ENCODE peak calls at places on chromosomes 16 and 17, in five cellular contexts. X, A, V, T and C are unnamed samples.

GRCh38 chr17:4358154-4358553 is 8.3 kb downstream of the UBE2G1 start:
- DNase-seq in X (peak; percentile 25), A (no peak), V (no peak), T (no peak), C (no peak)

GRCh38 chr17:41404024-41404651 is 6.7 kb upstream of the KRT31 start:
- DNase-seq in X (peak; percentile 52), A (no peak), V (no peak), T (no peak), C (peak; percentile 95)

GRCh38 chr16:72036098-72036497 is 18.2 kb upstream of the HP start:
- DNase-seq in X (no peak), A (no peak), V (no peak), T (no peak), C (no peak)

GRCh38 chr16:27402964-27403600 is 1.1 kb downstream of the IL21R start:
- DNase-seq in X (no peak), A (no peak), V (no peak), T (no peak), C (no peak)

GRCh38 chr17:49859991-49860953 is 12.4 kb upstream of the TAC4 start:
- DNase-seq in X (no peak), A (no peak), V (no peak), T (no peak), C (no peak)

GRCh38 chr17:77770331-77771105 is 188.0 kb upstream of the TNRC6C start:
- DNase-seq in X (no peak), A (no peak), V (no peak), T (no peak), C (peak; percentile 46)

GRCh38 chr17:70405492-70406220 is 236.3 kb downstream of the KCNJ2 start:
- DNase-seq in X (no peak), A (no peak), V (no peak), T (no peak), C (peak; percentile 98)

GRCh38 chr17:45149037-45149668 is 878 bp downstream of the HEXIM1 start:
- DNase-seq in X (peak; percentile 94), A (peak; percentile 81), V (peak; percentile 38), T (peak; percentile 17), C (peak; percentile 77)

GRCh38 chr17:31582151-31582907 is 190.9 kb downstream of the RAB11FIP4 start:
- DNase-seq in X (peak; percentile 85), A (peak; percentile 80), V (no peak), T (no peak), C (peak; percentile 62)

GRCh38 chr17:10370209-10370608 is 2.6 kb downstream of the MYH13 start:
- DNase-seq in X (no peak), A (no peak), V (no peak), T (no peak), C (no peak)

GRCh38 chr16:24508614-24509013 is 30.8 kb upstream of the RBBP6 start:
- DNase-seq in X (peak; percentile 79), A (no peak), V (no peak), T (no peak), C (peak; percentile 94)

GRCh38 chr17:76567634-76568432 is 17.8 kb downstream of the ST6GALNAC2 start:
- DNase-seq in X (no peak), A (no peak), V (no peak), T (no peak), C (no peak)

GRCh38 chr16:50323335-50324011 is 45.3 kb downstream of the BRD7 start:
- DNase-seq in X (peak; percentile 72), A (no peak), V (no peak), T (no peak), C (peak; percentile 66)

GRCh38 chr17:2370211-2370589 is 30.7 kb downstream of the MNT start:
- DNase-seq in X (no peak), A (no peak), V (no peak), T (no peak), C (no peak)

GRCh38 chr17:67246648-67247415 is 1.8 kb upstream of the HELZ start:
- DNase-seq in X (peak; percentile 65), A (no peak), V (peak; percentile 17), T (no peak), C (peak; percentile 77)

GRCh38 chr17:43634681-43635125 is 27.0 kb downstream of the MEOX1 start:
- DNase-seq in X (no peak), A (no peak), V (no peak), T (no peak), C (peak; percentile 35)

GRCh38 chr17:57911834-57912673 is 43.2 kb downstream of the CUEDC1 start:
- DNase-seq in X (peak; percentile 88), A (no peak), V (no peak), T (no peak), C (no peak)

GRCh38 chr17:57434361-57434760 is 178.0 kb downstream of the MSI2 start:
- DNase-seq in X (no peak), A (no peak), V (no peak), T (no peak), C (no peak)

GRCh38 chr17:17693955-17694228 is 12.6 kb downstream of the RAI1 start:
- DNase-seq in X (no peak), A (no peak), V (no peak), T (no peak), C (no peak)

GRCh38 chr16:78323315-78323714 is 223.9 kb downstream of the WWOX start:
- DNase-seq in X (no peak), A (no peak), V (no peak), T (no peak), C (no peak)

GRCh38 chr16:15523092-15523541 is 88.7 kb downstream of the BMERB1 start:
- DNase-seq in X (no peak), A (no peak), V (no peak), T (no peak), C (no peak)

GRCh38 chr17:83089322-83090156 is 10.1 kb downstream of the METRNL start:
- DNase-seq in X (no peak), A (no peak), V (no peak), T (no peak), C (no peak)

GRCh38 chr17:73912360-73912746 is 268.1 kb upstream of the SDK2 start:
- DNase-seq in X (no peak), A (no peak), V (no peak), T (no peak), C (no peak)

GRCh38 chr17:15884731-15885130 is 60.2 kb upstream of the ADORA2B start:
- DNase-seq in X (no peak), A (no peak), V (no peak), T (no peak), C (peak; percentile 56)

GRCh38 chr17:43939886-43940285 is 2.4 kb downstream of the PPY start:
- DNase-seq in X (no peak), A (no peak), V (no peak), T (no peak), C (no peak)

GRCh38 chr16:88854306-88855111 is 2.2 kb downstream of the GALNS start:
- DNase-seq in X (no peak), A (peak; percentile 81), V (no peak), T (no peak), C (no peak)

GRCh38 chr17:50047488-50048126 is 8.3 kb upstream of the ITGA3 start:
- DNase-seq in X (peak; percentile 77), A (no peak), V (no peak), T (no peak), C (peak; percentile 73)

GRCh38 chr16:10039220-10040096 is 142.8 kb downstream of the GRIN2A start:
- DNase-seq in X (no peak), A (peak; percentile 63), V (no peak), T (no peak), C (no peak)

GRCh38 chr17:2958706-2959222 is 104.6 kb downstream of the OR1D5 start:
- DNase-seq in X (peak; percentile 13), A (no peak), V (no peak), T (no peak), C (no peak)

GRCh38 chr17:39199673-39199985 is 454 bp upstream of the RPL19 start:
- DNase-seq in X (no peak), A (no peak), V (no peak), T (no peak), C (no peak)

GRCh38 chr17:75155191-75155601 is 884 bp upstream of the JPT1 start:
- DNase-seq in X (no peak), A (no peak), V (no peak), T (no peak), C (no peak)

GRCh38 chr17:41625602-41626001 is 1.2 kb upstream of the KRT17 start:
- DNase-seq in X (no peak), A (no peak), V (no peak), T (no peak), C (no peak)

GRCh38 chr17:28726396-28726911 is 421 bp upstream of the TLCD1 start:
- DNase-seq in X (no peak), A (peak; percentile 73), V (peak; percentile 41), T (no peak), C (peak; percentile 51)

GRCh38 chr17:54795046-54795445 is 105.6 kb upstream of the TOM1L1 start:
- DNase-seq in X (no peak), A (no peak), V (no peak), T (no peak), C (no peak)

GRCh38 chr17:57565119-57565635 is 179.9 kb downstream of the CCDC182 start:
- DNase-seq in X (no peak), A (no peak), V (no peak), T (no peak), C (no peak)

GRCh38 chr17:50637829-50638571 is 3.3 kb downstream of the ABCC3 start:
- DNase-seq in X (no peak), A (no peak), V (no peak), T (no peak), C (no peak)

GRCh38 chr17:8698142-8699050 is 46.2 kb downstream of the CCDC42 start:
- DNase-seq in X (peak; percentile 84), A (no peak), V (no peak), T (no peak), C (peak; percentile 72)

GRCh38 chr16:1989826-1990335 is at the start of gene SYNGR3:
- DNase-seq in X (no peak), A (peak; percentile 66), V (no peak), T (no peak), C (no peak)

GRCh38 chr16:397736-398332 is 835 bp downstream of the NME4 start:
- DNase-seq in X (peak; percentile 91), A (peak; percentile 58), V (no peak), T (no peak), C (peak; percentile 60)